ENCODE peak calls at places on chromosomes 5 and 9, in seven cellular contexts. U is transverse colon, V is GM23338, F is suprapubic skin, P is H1, B is prostate gland, J is breast epithelium. O is an unnamed sample. For H3K4me1, the result is how much of the 10 kb centered on the place peaks cover.

GRCh38 chr5:157484768-157485167 is 24.8 kb downstream of the NIPAL4 start:
- DNase-seq in U (no peak), V (no peak), F (peak), P (no peak), B (no peak), J (no peak), O (no peak)

GRCh38 chr5:79225026-79225425 is 10.9 kb upstream of the JMY start:
- DNase-seq in U (no peak), V (no peak), F (peak), P (no peak), B (no peak), J (no peak), O (no peak)

GRCh38 chr9:126456396-126456795 is 129.8 kb downstream of the MVB12B start:
- DNase-seq in U (no peak), V (no peak), F (no peak), P (no peak), B (no peak), J (no peak), O (no peak)

GRCh38 chr9:119078015-119078414 is 291.2 kb downstream of the BRINP1 start:
- DNase-seq in U (no peak), V (peak), F (no peak), P (no peak), B (no peak), J (no peak), O (no peak)

GRCh38 chr5:149486726-149487635 is 64.3 kb downstream of the CSNK1A1 start:
- DNase-seq in U (no peak), V (no peak), F (no peak), P (peak), B (no peak), J (no peak), O (no peak)

GRCh38 chr5:68356623-68357022 is 141.1 kb downstream of the PIK3R1 start:
- DNase-seq in U (no peak), V (no peak), F (no peak), P (no peak), B (no peak), J (no peak), O (no peak)

GRCh38 chr5:125134216-125135081 is 388.0 kb upstream of the ZNF608 start:
- DNase-seq in U (no peak), V (peak), F (no peak), P (no peak), B (no peak), J (no peak), O (peak)

GRCh38 chr9:37994639-37995347 is 74.2 kb downstream of the SHB start:
- DNase-seq in U (peak), V (no peak), F (peak), P (no peak), B (peak), J (no peak), O (no peak)

GRCh38 chr9:116151966-116152381 is 1.6 kb upstream of the PAPPA start:
- DNase-seq in U (no peak), V (no peak), F (no peak), P (no peak), B (no peak), J (no peak), O (no peak)

GRCh38 chr9:111974092-111974681 is 77.6 kb downstream of the UGCG start:
- DNase-seq in U (no peak), V (no peak), F (no peak), P (no peak), B (no peak), J (no peak), O (no peak)

GRCh38 chr5:179623906-179624741 is 653 bp upstream of the HNRNPH1 start:
- DNase-seq in U (peak), V (peak), F (peak), P (no peak), B (no peak), J (no peak), O (no peak)

GRCh38 chr5:95808013-95808685 is 14.4 kb downstream of the GLRX start:
- DNase-seq in U (peak), V (no peak), F (no peak), P (no peak), B (no peak), J (no peak), O (no peak)

GRCh38 chr5:179930788-179931473 is 23.2 kb upstream of the TBC1D9B start:
- DNase-seq in U (no peak), V (no peak), F (peak), P (peak), B (no peak), J (no peak), O (no peak)

GRCh38 chr9:16281707-16282106 is 588.8 kb downstream of the BNC2 start:
- DNase-seq in U (no peak), V (no peak), F (no peak), P (no peak), B (peak), J (no peak), O (no peak)

GRCh38 chr5:166285385-166285784 is 2006.1 kb upstream of the WWC1 start:
- DNase-seq in U (no peak), V (no peak), F (no peak), P (no peak), B (no peak), J (no peak), O (no peak)

GRCh38 chr5:82817897-82818676 is 259.1 kb downstream of the TMEM167A start:
- DNase-seq in U (no peak), V (no peak), F (no peak), P (no peak), B (no peak), J (no peak), O (no peak)

GRCh38 chr5:168947212-168947868 is 353.6 kb downstream of the SLIT3 start:
- DNase-seq in U (peak), V (peak), F (no peak), P (peak), B (no peak), J (no peak), O (no peak)

GRCh38 chr9:98192503-98193335 is at the start of gene CORO2A:
- DNase-seq in U (peak), V (peak), F (no peak), P (peak), B (peak), J (no peak), O (peak)

GRCh38 chr9:88997646-88998045 is 6.4 kb downstream of the S1PR3 start:
- DNase-seq in U (no peak), V (no peak), F (no peak), P (peak), B (no peak), J (no peak), O (no peak)

GRCh38 chr5:80109549-80110478 is 74.7 kb downstream of the THBS4 start:
- DNase-seq in U (peak), V (peak), F (no peak), P (peak), B (no peak), J (no peak), O (no peak)

GRCh38 chr9:16278420-16278999 is 592.0 kb downstream of the BNC2 start:
- DNase-seq in U (no peak), V (no peak), F (no peak), P (no peak), B (no peak), J (no peak), O (no peak)

GRCh38 chr5:72572236-72572765 is 65.1 kb upstream of the ZNF366 start:
- DNase-seq in U (no peak), V (no peak), F (no peak), P (no peak), B (no peak), J (no peak), O (no peak)

GRCh38 chr5:154406231-154406630 is 39.6 kb upstream of the SAP30L start:
- DNase-seq in U (no peak), V (no peak), F (no peak), P (no peak), B (no peak), J (no peak), O (peak)

GRCh38 chr9:76886318-76886717 is 19.6 kb downstream of the PRUNE2 start:
- DNase-seq in U (no peak), V (no peak), F (no peak), P (no peak), B (no peak), J (no peak), O (no peak)

GRCh38 chr9:19999491-20000057 is 210.7 kb upstream of the SLC24A2 start:
- DNase-seq in U (no peak), V (no peak), F (no peak), P (no peak), B (no peak), J (no peak), O (peak)

GRCh38 chr9:75106856-75107255 is 18.5 kb downstream of the OSTF1 start:
- DNase-seq in U (peak), V (no peak), F (no peak), P (no peak), B (no peak), J (no peak), O (no peak)

GRCh38 chr5:168362097-168362885 is 70.8 kb downstream of the WWC1 start:
- DNase-seq in U (no peak), V (no peak), F (no peak), P (no peak), B (peak), J (no peak), O (no peak)

GRCh38 chr5:33969572-33970452 is 14.7 kb downstream of the SLC45A2 start:
- DNase-seq in U (no peak), V (peak), F (no peak), P (no peak), B (no peak), J (no peak), O (peak)

GRCh38 chr5:88109806-88110205 is 158.8 kb downstream of the TMEM161B start:
- DNase-seq in U (no peak), V (no peak), F (no peak), P (no peak), B (no peak), J (no peak), O (no peak)

GRCh38 chr9:122134822-122135528 is 24.6 kb downstream of the NDUFA8 start:
- DNase-seq in U (no peak), V (peak), F (no peak), P (peak), B (no peak), J (no peak), O (no peak)

GRCh38 chr5:123086376-123087055 is 2.5 kb upstream of the PRDM6 start:
- DNase-seq in U (no peak), V (peak), F (no peak), P (peak), B (no peak), J (no peak), O (no peak)

GRCh38 chr9:4126184-4126865 is 173.5 kb downstream of the GLIS3 start:
- DNase-seq in U (no peak), V (no peak), F (no peak), P (no peak), B (no peak), J (no peak), O (no peak)

GRCh38 chr9:18071651-18072060 is 402.3 kb upstream of the ADAMTSL1 start:
- DNase-seq in U (no peak), V (no peak), F (no peak), P (no peak), B (no peak), J (no peak), O (no peak)

GRCh38 chr9:71647094-71647591 is 121.2 kb downstream of the CEMIP2 start:
- DNase-seq in U (peak), V (peak), F (no peak), P (no peak), B (peak), J (no peak), O (peak)

GRCh38 chr9:93664549-93665120 is 88.3 kb downstream of the PHF2 start:
- DNase-seq in U (peak), V (no peak), F (no peak), P (no peak), B (no peak), J (peak), O (no peak)

GRCh38 chr5:158821321-158821720 is 278.4 kb downstream of the EBF1 start:
- DNase-seq in U (no peak), V (no peak), F (no peak), P (no peak), B (no peak), J (no peak), O (no peak)
- H3K27ac ChIP-seq in U (no peak), V (no peak), F (no peak), P (no peak), B (no peak), J (no peak), O (no peak)

GRCh38 chr9:33138768-33139167 is 28.4 kb downstream of the B4GALT1 start:
- DNase-seq in U (no peak), V (no peak), F (peak), P (no peak), B (no peak), J (no peak), O (no peak)

GRCh38 chr9:33143241-33143642 is 23.9 kb downstream of the B4GALT1 start:
- DNase-seq in U (peak), V (no peak), F (peak), P (no peak), B (no peak), J (no peak), O (no peak)

GRCh38 chr9:33139421-33140228 is 27.5 kb downstream of the B4GALT1 start:
- DNase-seq in U (peak), V (no peak), F (peak), P (no peak), B (no peak), J (no peak), O (no peak)

GRCh38 chr9:33140406-33141360 is 26.5 kb downstream of the B4GALT1 start:
- DNase-seq in U (no peak), V (no peak), F (peak), P (no peak), B (no peak), J (no peak), O (no peak)

GRCh38 chr9:33142531-33142930 is 24.6 kb downstream of the B4GALT1 start:
- DNase-seq in U (no peak), V (no peak), F (peak), P (no peak), B (no peak), J (no peak), O (no peak)
- H3K4me1 ChIP-seq in U (under half), V (under half), F (half or more), P (under half), B (under half), J (under half), O (under half)

DNA sequence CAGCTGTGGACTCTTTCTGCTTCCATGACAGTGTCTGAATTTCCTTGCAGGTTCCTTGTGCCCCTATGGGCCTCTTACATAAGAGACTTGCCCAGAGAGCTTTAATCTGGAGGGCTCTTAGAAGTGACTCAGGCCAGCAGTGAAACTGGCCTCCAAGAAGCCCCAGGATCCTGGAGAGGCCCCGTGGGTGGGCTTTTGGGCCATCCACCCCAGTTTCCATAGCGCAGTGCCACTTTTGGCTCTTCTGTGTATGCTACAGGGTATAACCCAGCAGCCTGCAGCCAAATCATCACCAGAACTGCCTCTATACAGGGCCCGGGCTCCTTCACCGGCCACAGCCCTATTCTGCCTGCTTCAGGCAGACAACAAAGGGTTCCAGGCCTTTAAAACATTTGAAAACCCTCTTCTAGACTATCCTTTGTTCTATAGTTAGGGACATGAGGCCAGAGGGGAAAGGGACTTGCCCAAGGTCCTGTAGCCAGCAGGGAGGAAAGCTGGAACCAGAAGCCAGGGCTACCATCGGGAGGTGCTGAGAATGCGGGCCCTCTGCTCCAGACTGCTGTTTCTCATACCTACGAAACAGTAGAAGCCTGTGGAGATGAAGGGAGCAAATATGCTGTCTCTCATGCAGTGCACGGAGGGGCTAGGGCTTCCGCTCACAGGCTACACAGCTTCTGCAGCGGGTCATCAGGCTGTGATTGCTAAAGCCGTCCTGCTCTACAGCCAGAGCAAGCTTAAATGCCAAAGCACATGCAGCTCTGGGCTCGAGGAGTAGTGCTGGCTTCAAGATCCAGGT is 18.0 kb downstream of the SH3PXD2B start:
- DNase-seq in U (no peak), V (no peak), F (no peak), P (no peak), B (no peak), J (no peak), O (no peak)
- TF ChIP-seq POLR2AphosphoS5 in U (no peak), V (no peak), F (no peak), P (no peak), B (no peak), J (no peak), O (no peak)

GRCh38 chr9:132439153-132439552 is 29.1 kb downstream of the CFAP77 start:
- DNase-seq in U (no peak), V (no peak), F (no peak), P (no peak), B (no peak), J (no peak), O (no peak)

GRCh38 chr9:132446887-132447286 is 36.9 kb downstream of the CFAP77 start:
- DNase-seq in U (no peak), V (no peak), F (no peak), P (no peak), B (no peak), J (no peak), O (no peak)

GRCh38 chr9:132440769-132441168 is 30.8 kb downstream of the CFAP77 start:
- DNase-seq in U (no peak), V (no peak), F (no peak), P (no peak), B (no peak), J (no peak), O (no peak)

GRCh38 chr9:132447346-132447745 is 37.3 kb downstream of the CFAP77 start:
- DNase-seq in U (no peak), V (peak), F (no peak), P (peak), B (no peak), J (no peak), O (no peak)

GRCh38 chr9:132443951-132444615 is 34.1 kb downstream of the CFAP77 start:
- DNase-seq in U (no peak), V (no peak), F (no peak), P (no peak), B (no peak), J (no peak), O (no peak)
- H3K27ac ChIP-seq in U (no peak), V (no peak), F (no peak), P (no peak), B (no peak), J (no peak), O (no peak)

GRCh38 chr9:120481248-120481647 is 98.7 kb downstream of the CDK5RAP2 start:
- DNase-seq in U (no peak), V (no peak), F (no peak), P (no peak), B (no peak), J (no peak), O (no peak)
- H3K4me1 ChIP-seq in U (under half), V (under half), F (under half), P (under half), B (under half), J (under half), O (under half)

O was measured in HCT116.